ENCODE peak calls at places on chromosomes 7 and 10, in six cellular contexts. K is spleen, H is uterus, W is thyroid gland, M is right lobe of liver, B is HCT116. G is an unnamed sample.

GRCh38 chr7:55018361-55019328 is at the start of gene EGFR:
- DNase-seq in K (peak; percentile 81), H (peak; percentile 87), W (peak; percentile 93), M (peak; percentile 95), B (peak; percentile 40), G (no peak)

GRCh38 chr10:21364196-21365114 is 161.0 kb downstream of the SKIDA1 start:
- DNase-seq in K (no peak), H (no peak), W (no peak), M (no peak), B (peak; percentile 94), G (no peak)

GRCh38 chr7:93949468-93949867 is 27.9 kb downstream of the GNG11 start:
- DNase-seq in K (no peak), H (no peak), W (no peak), M (no peak), B (no peak), G (no peak)

GRCh38 chr10:79047875-79048638 is 20.7 kb upstream of the ZMIZ1 start:
- DNase-seq in K (peak; percentile 87), H (peak; percentile 13), W (no peak), M (peak; percentile 53), B (no peak), G (no peak)

GRCh38 chr10:8282340-8282739 is 227.9 kb downstream of the GATA3 start:
- DNase-seq in K (no peak), H (no peak), W (no peak), M (no peak), B (no peak), G (no peak)

GRCh38 chr7:68321076-68321639 is 1277.1 kb upstream of the AUTS2 start:
- DNase-seq in K (no peak), H (no peak), W (peak; percentile 87), M (peak; percentile 52), B (no peak), G (no peak)

GRCh38 chr10:30784896-30785605 is 155.5 kb upstream of the LYZL2 start:
- DNase-seq in K (peak; percentile 88), H (peak; percentile 76), W (peak; percentile 80), M (peak; percentile 71), B (no peak), G (no peak)

GRCh38 chr10:81733547-81733946 is 141.4 kb upstream of the NRG3 start:
- DNase-seq in K (no peak), H (no peak), W (no peak), M (no peak), B (no peak), G (no peak)

GRCh38 chr10:133058267-133059092 is 29.2 kb upstream of the ADGRA1 start:
- DNase-seq in K (no peak), H (no peak), W (no peak), M (no peak), B (no peak), G (no peak)

GRCh38 chr10:80277567-80278250 is 11.7 kb downstream of the MAT1A start:
- DNase-seq in K (no peak), H (no peak), W (no peak), M (no peak), B (no peak), G (no peak)

GRCh38 chr7:47444376-47445098 is 137.4 kb downstream of the TNS3 start:
- DNase-seq in K (no peak), H (no peak), W (peak; percentile 56), M (no peak), B (no peak), G (no peak)

GRCh38 chr7:105136221-105136620 is 122.2 kb downstream of the KMT2E start:
- DNase-seq in K (no peak), H (no peak), W (no peak), M (no peak), B (peak; percentile 8), G (no peak)

GRCh38 chr10:122054046-122055025 is 65.4 kb downstream of the TACC2 start:
- DNase-seq in K (peak; percentile 15), H (peak; percentile 77), W (peak; percentile 62), M (no peak), B (peak; percentile 57), G (no peak)

GRCh38 chr10:71697938-71698709 is 21.5 kb downstream of the C10orf105 start:
- DNase-seq in K (no peak), H (no peak), W (no peak), M (no peak), B (no peak), G (no peak)

GRCh38 chr7:8567626-8568025 is 134.2 kb downstream of the NXPH1 start:
- DNase-seq in K (no peak), H (no peak), W (no peak), M (no peak), B (no peak), G (no peak)

GRCh38 chr10:6339891-6340290 is 137.2 kb downstream of the PFKFB3 start:
- DNase-seq in K (no peak), H (no peak), W (no peak), M (no peak), B (no peak), G (no peak)

GRCh38 chr10:76973515-76974289 is 663.9 kb downstream of the KCNMA1 start:
- DNase-seq in K (no peak), H (peak; percentile 27), W (no peak), M (no peak), B (no peak), G (no peak)

GRCh38 chr7:149773446-149774236 is at the start of gene ZNF467:
- DNase-seq in K (peak; percentile 93), H (peak; percentile 77), W (peak; percentile 87), M (peak; percentile 83), B (no peak), G (no peak)

GRCh38 chr7:26500749-26501352 is 209.2 kb downstream of the SNX10 start:
- DNase-seq in K (no peak), H (no peak), W (no peak), M (no peak), B (peak; percentile 15), G (no peak)

GRCh38 chr7:151517601-151518104 is 2.0 kb downstream of the RHEB start:
- DNase-seq in K (no peak), H (no peak), W (no peak), M (no peak), B (no peak), G (no peak)

GRCh38 chr7:151518781-151519044 is 982 bp downstream of the RHEB start:
- DNase-seq in K (no peak), H (no peak), W (no peak), M (no peak), B (no peak), G (no peak)

GRCh38 chr7:151520419-151521229 is 929 bp upstream of the RHEB start:
- DNase-seq in K (peak; percentile 94), H (peak; percentile 56), W (peak; percentile 74), M (peak; percentile 87), B (no peak), G (peak; percentile 52)

GRCh38 chr7:151519765-151520418 is at the start of gene RHEB:
- DNase-seq in K (peak; percentile 99), H (peak; percentile 99), W (peak; percentile 99), M (peak; percentile 99), B (peak; percentile 98), G (peak; percentile 99)

DNA sequence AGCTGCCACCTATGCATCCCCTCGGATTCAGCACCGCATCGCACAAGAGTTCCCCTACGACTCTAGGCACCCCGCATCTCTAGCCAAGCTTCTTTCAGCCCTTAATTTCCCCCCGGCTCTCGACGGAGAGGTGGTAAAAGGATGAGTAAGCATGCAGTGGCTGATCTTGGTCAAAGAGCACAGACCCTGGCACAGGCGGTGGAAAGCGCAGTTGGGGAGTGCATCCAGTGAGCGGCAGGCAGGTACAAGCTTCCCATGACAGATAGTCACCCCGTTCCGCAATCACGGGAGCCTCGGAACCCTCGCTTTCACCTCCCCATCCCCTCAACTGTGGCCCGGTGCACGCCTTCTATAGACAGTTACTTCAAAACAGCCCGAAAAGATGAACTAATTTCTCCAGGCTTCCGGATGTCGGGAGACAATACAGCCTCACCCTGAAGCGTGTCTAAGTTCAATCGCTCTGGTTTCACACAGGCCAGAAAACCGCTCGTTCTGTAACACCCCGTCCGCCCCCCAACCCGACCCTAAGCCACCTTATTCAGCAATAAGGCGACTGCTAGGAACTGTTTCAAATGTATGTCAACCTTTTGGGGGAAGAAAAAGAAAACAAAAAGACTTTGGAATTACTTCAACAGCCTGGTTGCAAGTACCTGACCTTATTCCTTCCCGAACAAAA is 1.5 kb downstream of the RHEB start:
- DNase-seq in K (peak; percentile 89), H (peak; percentile 51), W (peak; percentile 62), M (peak; percentile 91), B (no peak), G (peak; percentile 73)
- TF ChIP-seq CTCF in K (no peak), H (no peak), W (no peak), M (peak; percentile 10), B (no peak), G (no peak)

GRCh38 chr10:124387078-124387874 is 31.4 kb downstream of the OAT start:
- DNase-seq in K (peak; percentile 66), H (no peak), W (no peak), M (no peak), B (no peak), G (no peak)
- TF ChIP-seq CTCF in K (no peak), H (no peak), W (no peak), M (no peak), B (peak; percentile 49), G (peak; percentile 11)

DNA sequence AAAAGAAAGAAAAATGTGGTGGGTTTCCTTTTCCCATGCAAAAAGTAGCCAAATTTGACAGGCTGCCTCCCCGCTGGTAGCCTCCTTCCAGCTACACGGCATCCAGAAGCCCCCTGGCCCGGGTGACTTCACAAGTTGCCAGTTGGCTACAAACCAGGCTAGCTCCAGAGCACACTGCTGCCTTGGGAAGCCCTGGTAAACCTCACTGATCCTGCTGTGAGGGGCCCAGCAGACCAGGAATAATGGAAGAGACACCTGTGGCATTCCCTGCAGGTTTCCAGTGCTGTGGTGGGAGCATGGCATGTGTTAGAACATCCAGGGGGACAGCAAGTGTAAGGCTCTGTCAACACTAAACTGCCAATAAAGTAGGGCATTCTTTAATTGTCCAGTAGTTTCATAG is 55.7 kb upstream of the TM9SF3 start:
- DNase-seq in K (no peak), H (no peak), W (no peak), M (no peak), B (no peak), G (no peak)
- TF ChIP-seq CTCF in K (no peak), H (no peak), W (no peak), M (no peak), B (no peak), G (no peak)

GRCh38 chr7:128902761-128903585 is 7.5 kb downstream of the KCP start:
- DNase-seq in K (peak; percentile 53), H (no peak), W (no peak), M (peak; percentile 44), B (no peak), G (peak; percentile 36)

GRCh38 chr7:128906001-128906765 is 4.3 kb downstream of the KCP start:
- DNase-seq in K (peak; percentile 33), H (no peak), W (no peak), M (peak; percentile 46), B (no peak), G (peak; percentile 39)

GRCh38 chr7:128906766-128907559 is 3.5 kb downstream of the KCP start:
- DNase-seq in K (peak; percentile 57), H (no peak), W (no peak), M (peak; percentile 40), B (no peak), G (peak; percentile 30)

GRCh38 chr7:128903621-128904361 is 6.7 kb downstream of the KCP start:
- DNase-seq in K (peak; percentile 69), H (no peak), W (no peak), M (peak; percentile 54), B (no peak), G (peak; percentile 41)

GRCh38 chr7:128904381-128905197 is 5.9 kb downstream of the KCP start:
- DNase-seq in K (peak; percentile 69), H (no peak), W (no peak), M (peak; percentile 53), B (peak; percentile 52), G (peak; percentile 38)
- TF ChIP-seq CTCF in K (peak; percentile 70), H (peak; percentile 26), W (peak; percentile 37), M (peak; percentile 63), B (peak; percentile 63), G (peak; percentile 85)

GRCh38 chr7:29297194-29297890 is 102.8 kb downstream of the CHN2 start:
- DNase-seq in K (no peak), H (no peak), W (no peak), M (no peak), B (no peak), G (no peak)
- TF ChIP-seq CTCF in K (no peak), H (no peak), W (no peak), M (no peak), B (peak; percentile 53), G (no peak)